ENCODE peak calls at places on chromosomes 16 and 17, in ten cellular contexts. W is tibial nerve, N is fibroblast of villous mesenchyme, A is lung, S is lower leg skin, K is neural progenitor cell, R is IMR-90, F is astrocyte of the spinal cord, G is HFF-Myc, D is H1. C is an unnamed sample.

GRCh38 chr16:27320261-27321012 is 6.7 kb downstream of the IL4R start:
- DNase-seq in S (no peak), R (no peak), F (no peak), D (no peak), A (no peak), N (no peak), W (no peak), G (no peak), K (no peak), C (no peak)

GRCh38 chr17:42744806-42745617 is at the start of gene EZH1:
- DNase-seq in R (peak), W (peak), A (peak), S (peak), D (peak), N (peak), G (peak), F (peak), K (peak), C (peak)

GRCh38 chr16:52480237-52480636 is 66.7 kb downstream of the TOX3 start:
- DNase-seq in K (no peak), R (no peak), G (no peak), S (no peak), F (no peak), N (no peak), D (no peak), W (no peak), A (no peak), C (no peak)

GRCh38 chr17:75695141-75695829 is 26.0 kb upstream of the ITGB4 start:
- DNase-seq in K (no peak), D (no peak), R (peak), G (no peak), A (no peak), N (peak), F (peak), S (no peak), W (no peak), C (no peak)

GRCh38 chr16:3074860-3075545 is 9.6 kb downstream of the IL32 start:
- DNase-seq in G (no peak), D (no peak), F (no peak), N (no peak), K (no peak), R (no peak), A (no peak), S (no peak), W (no peak), C (no peak)

GRCh38 chr16:11994187-11995119 is 17.9 kb downstream of the SNX29 start:
- DNase-seq in R (peak), G (no peak), S (peak), A (no peak), K (peak), N (no peak), W (no peak), D (no peak), F (no peak), C (no peak)

GRCh38 chr16:17519041-17519440 is 48.3 kb upstream of the XYLT1 start:
- DNase-seq in F (no peak), K (no peak), D (no peak), G (no peak), A (no peak), N (no peak), W (no peak), S (no peak), R (peak), C (no peak)

GRCh38 chr17:79991140-79991923 is 44.3 kb downstream of the TBC1D16 start:
- DNase-seq in R (peak), A (peak), D (peak), N (peak), W (peak), K (peak), S (peak), F (peak), G (no peak), C (peak)

GRCh38 chr17:29032067-29032551 is 10.8 kb upstream of the PIPOX start:
- DNase-seq in F (no peak), D (no peak), W (no peak), S (no peak), N (no peak), R (no peak), G (no peak), K (no peak), A (no peak), C (no peak)

GRCh38 chr16:50247123-50247905 is 19.0 kb upstream of the ADCY7 start:
- DNase-seq in S (no peak), A (no peak), F (no peak), W (no peak), N (no peak), D (no peak), R (no peak), K (no peak), G (no peak), C (no peak)

GRCh38 chr17:71975998-71976649 is 144.7 kb upstream of the SOX9 start:
- DNase-seq in G (peak), F (peak), A (peak), W (peak), K (peak), N (peak), R (peak), D (no peak), S (peak), C (peak)

GRCh38 chr17:40333781-40334453 is 24.9 kb downstream of the RARA start:
- DNase-seq in G (no peak), A (peak), S (no peak), R (no peak), K (no peak), F (no peak), D (no peak), N (no peak), W (no peak), C (no peak)
- TF ChIP-seq CTCF in G (no peak), A (no peak), S (no peak), R (no peak), K (no peak), F (no peak), D (no peak), N (no peak), W (no peak), C (no peak)

GRCh38 chr16:85289760-85290625 is 177.7 kb upstream of the CIBAR2 start:
- DNase-seq in R (no peak), N (no peak), A (no peak), D (no peak), W (no peak), F (no peak), K (no peak), G (no peak), S (no peak), C (no peak)

GRCh38 chr16:85290626-85291301 is 178.5 kb upstream of the CIBAR2 start:
- DNase-seq in A (no peak), K (no peak), G (no peak), W (no peak), S (no peak), F (no peak), N (no peak), R (no peak), D (no peak), C (no peak)

GRCh38 chr16:85288341-85288868 is 176.1 kb upstream of the CIBAR2 start:
- DNase-seq in N (no peak), F (no peak), K (no peak), G (no peak), R (no peak), A (no peak), W (no peak), D (no peak), S (no peak), C (no peak)

GRCh38 chr16:85286970-85287814 is 174.9 kb upstream of the CIBAR2 start:
- DNase-seq in G (no peak), R (peak), W (peak), A (peak), N (peak), S (peak), K (no peak), F (peak), D (no peak), C (no peak)

DNA sequence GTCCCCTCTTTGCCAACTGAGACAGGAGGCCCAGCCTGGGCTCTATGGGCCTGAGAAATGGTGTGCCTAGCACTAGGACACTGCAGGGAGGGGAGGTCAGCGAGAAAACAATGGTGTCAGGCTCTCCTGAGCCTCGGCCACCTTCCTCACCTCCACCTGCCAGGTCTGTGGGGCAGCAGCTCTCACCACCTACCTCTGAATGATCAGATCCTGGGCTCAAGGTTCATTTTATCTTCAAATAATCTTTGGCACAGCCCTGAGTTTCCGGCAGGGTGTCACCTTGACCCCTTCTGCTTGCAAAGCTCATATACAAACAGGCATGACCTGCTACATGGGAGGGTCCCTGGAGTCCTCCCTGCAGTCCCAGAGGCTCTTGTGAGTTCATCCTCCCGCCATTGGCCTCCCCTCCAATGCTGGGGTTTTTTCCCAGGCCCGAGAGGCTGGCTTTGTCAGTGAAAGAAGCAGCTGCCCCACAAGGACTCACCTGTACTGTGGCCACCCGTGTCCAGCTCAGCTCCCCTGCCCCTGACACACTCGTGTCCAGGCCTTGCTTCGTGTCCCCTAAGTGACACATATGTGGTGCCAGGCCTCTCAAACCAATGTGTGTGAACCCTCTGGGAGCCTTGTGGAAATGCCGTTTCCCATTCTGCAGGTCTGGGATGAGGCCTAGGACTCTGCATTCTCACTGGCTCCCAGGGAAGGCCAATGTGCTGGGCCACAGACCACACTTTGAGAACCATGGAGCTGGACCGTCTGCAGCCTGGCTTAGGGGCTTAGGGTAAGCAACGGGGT is 176.8 kb upstream of the CIBAR2 start:
- DNase-seq in W (no peak), F (no peak), N (no peak), A (no peak), K (no peak), D (no peak), S (no peak), R (no peak), G (no peak), C (no peak)
- H3K4me3 ChIP-seq in W (no peak), F (no peak), N (no peak), A (no peak), K (no peak), D (no peak), S (no peak), R (no peak), G (no peak), C (no peak)

GRCh38 chr16:81730090-81731051 is 48.7 kb upstream of the PLCG2 start:
- DNase-seq in S (peak), F (peak), R (peak), A (peak), W (peak), G (peak), K (peak), D (peak), N (peak), C (peak)

GRCh38 chr16:81728435-81728834 is 50.7 kb upstream of the PLCG2 start:
- DNase-seq in N (no peak), G (no peak), W (no peak), R (no peak), D (no peak), K (no peak), S (no peak), A (no peak), F (no peak), C (no peak)

GRCh38 chr16:81731636-81732035 is 47.5 kb upstream of the PLCG2 start:
- DNase-seq in F (no peak), R (no peak), N (no peak), S (no peak), K (peak), G (no peak), W (no peak), A (no peak), D (no peak), C (no peak)

GRCh38 chr16:81732699-81733098 is 46.4 kb upstream of the PLCG2 start:
- DNase-seq in D (no peak), N (no peak), K (no peak), G (no peak), F (no peak), R (no peak), S (no peak), W (no peak), A (no peak), C (no peak)

GRCh38 chr16:81729451-81729850 is 49.6 kb upstream of the PLCG2 start:
- DNase-seq in F (no peak), N (no peak), G (no peak), W (no peak), A (no peak), R (no peak), K (peak), S (no peak), D (peak), C (no peak)
- TF ChIP-seq CTCF in F (peak), N (no peak), G (peak), W (no peak), A (no peak), R (no peak), K (peak), S (no peak), D (peak), C (no peak)

GRCh38 chr16:1153480-1154160 is 714 bp downstream of the CACNA1H start:
- DNase-seq in G (no peak), K (peak), A (no peak), D (no peak), S (no peak), R (no peak), F (no peak), N (no peak), W (no peak), C (no peak)
- H3K4me3 ChIP-seq in G (peak), K (peak), A (no peak), D (peak), S (no peak), R (peak), F (peak), N (peak), W (peak), C (no peak)

GRCh38 chr16:10502766-10503165 is 77.6 kb downstream of the EMP2 start:
- DNase-seq in F (no peak), R (no peak), A (no peak), K (no peak), N (no peak), W (no peak), G (no peak), S (no peak), D (no peak), C (no peak)

GRCh38 chr16:10504404-10504885 is 76.0 kb downstream of the EMP2 start:
- DNase-seq in K (peak), R (no peak), W (no peak), G (no peak), N (no peak), A (no peak), S (no peak), F (no peak), D (no peak), C (no peak)

GRCh38 chr16:10497132-10498088 is 83.0 kb downstream of the EMP2 start:
- DNase-seq in N (no peak), K (no peak), F (no peak), S (no peak), A (no peak), G (no peak), R (no peak), D (no peak), W (no peak), C (no peak)

GRCh38 chr16:10500582-10500981 is 79.8 kb downstream of the EMP2 start:
- DNase-seq in R (no peak), W (no peak), D (no peak), A (no peak), F (no peak), K (no peak), S (no peak), N (no peak), G (no peak), C (no peak)

DNA sequence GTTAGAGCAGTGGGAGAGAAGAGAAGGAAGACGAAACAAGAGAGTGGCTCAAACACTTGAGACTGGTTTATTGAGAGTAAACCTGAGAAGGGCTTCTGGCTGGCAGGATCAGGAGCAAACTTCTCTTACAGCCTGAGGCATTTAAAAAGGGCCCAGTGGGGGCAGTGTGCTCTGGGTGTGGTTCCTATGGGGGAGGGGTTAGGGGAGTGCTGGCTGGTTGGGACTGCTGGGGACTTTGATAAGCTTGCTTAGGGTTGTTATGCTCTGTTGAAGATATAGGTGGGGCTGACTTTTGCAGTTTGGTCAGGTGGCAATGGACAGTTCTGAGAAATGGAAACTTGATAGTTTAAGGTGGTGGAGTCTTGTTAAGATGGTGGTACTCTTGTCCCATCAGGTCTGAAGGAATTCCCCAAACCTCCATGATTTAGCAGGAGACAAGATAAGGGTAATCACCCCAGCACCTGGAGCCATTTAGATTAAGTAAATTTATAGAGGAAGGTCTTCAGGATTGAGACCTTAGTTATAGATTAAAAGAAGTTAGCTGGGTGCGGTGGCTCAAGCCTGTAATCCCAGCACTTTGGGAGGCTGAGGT is 79.3 kb downstream of the EMP2 start:
- DNase-seq in N (no peak), R (no peak), D (no peak), W (no peak), F (no peak), G (no peak), S (no peak), A (no peak), K (no peak), C (no peak)
- TF ChIP-seq CTCF in N (no peak), R (no peak), D (no peak), W (no peak), F (no peak), G (no peak), S (no peak), A (no peak), K (no peak), C (no peak)

GRCh38 chr16:23896832-23897821 is 61.3 kb downstream of the PRKCB start:
- DNase-seq in D (no peak), K (no peak), F (no peak), W (no peak), G (no peak), N (no peak), R (no peak), A (no peak), S (no peak), C (no peak)

GRCh38 chr16:23899869-23900268 is 64.1 kb downstream of the PRKCB start:
- DNase-seq in R (no peak), F (no peak), S (no peak), W (no peak), G (no peak), A (no peak), K (no peak), D (no peak), N (no peak), C (no peak)

GRCh38 chr16:23901178-23902131 is 65.7 kb downstream of the PRKCB start:
- DNase-seq in W (no peak), A (no peak), F (no peak), R (no peak), K (peak), N (no peak), S (no peak), D (no peak), G (no peak), C (no peak)

GRCh38 chr16:23900480-23901177 is 64.8 kb downstream of the PRKCB start:
- DNase-seq in W (no peak), S (no peak), D (no peak), F (no peak), K (no peak), R (no peak), A (no peak), G (no peak), N (no peak), C (no peak)

GRCh38 chr16:23898682-23899430 is 63.1 kb downstream of the PRKCB start:
- DNase-seq in R (no peak), S (no peak), W (no peak), D (no peak), F (no peak), A (no peak), K (no peak), N (no peak), G (no peak), C (no peak)
- H3K4me3 ChIP-seq in R (no peak), S (no peak), W (no peak), D (no peak), F (no peak), A (no peak), K (no peak), N (no peak), G (no peak), C (no peak)

GRCh38 chr17:78924481-78925151 is 571 bp downstream of the TIMP2 start:
- DNase-seq in A (no peak), N (no peak), K (peak), F (no peak), R (no peak), S (no peak), W (no peak), D (peak), G (no peak), C (no peak)

GRCh38 chr17:78922876-78923498 is 2.2 kb downstream of the TIMP2 start:
- DNase-seq in G (no peak), A (no peak), D (no peak), K (no peak), S (no peak), W (no peak), N (no peak), F (no peak), R (no peak), C (no peak)

GRCh38 chr17:78923660-78924453 is 1.3 kb downstream of the TIMP2 start:
- DNase-seq in W (peak), D (peak), A (peak), K (peak), F (no peak), N (no peak), S (peak), R (no peak), G (no peak), C (no peak)

GRCh38 chr17:78925662-78926555 is 722 bp upstream of the TIMP2 start:
- DNase-seq in W (peak), A (peak), S (peak), R (peak), F (peak), N (peak), K (peak), D (peak), G (peak), C (peak)

DNA sequence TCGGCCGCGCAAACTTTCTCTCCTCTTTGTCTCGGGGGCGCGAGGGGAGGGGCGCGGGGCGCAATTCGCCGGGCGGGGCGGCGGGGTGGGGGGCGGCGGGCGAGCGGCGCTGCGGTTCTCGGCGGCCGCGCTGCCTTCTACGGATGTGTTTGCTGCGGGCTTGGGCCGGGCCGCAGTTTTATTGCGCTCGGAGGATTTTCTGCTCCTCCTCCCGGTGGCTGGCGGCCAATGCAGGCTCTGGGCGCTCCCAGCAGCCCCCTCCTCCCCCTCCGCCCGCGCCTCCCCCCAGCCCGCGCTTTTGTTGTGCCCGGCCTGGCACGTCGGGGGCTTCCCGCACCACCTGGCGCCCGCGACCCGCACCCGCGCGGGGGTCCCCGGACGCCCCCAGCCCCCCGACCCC is at the start of gene TIMP2:
- DNase-seq in A (peak), K (peak), S (peak), F (peak), W (peak), D (peak), G (peak), R (peak), N (peak), C (peak)
- TF ChIP-seq CTCF in A (no peak), K (peak), S (no peak), F (peak), W (peak), D (peak), G (no peak), R (peak), N (peak), C (no peak)

GRCh38 chr16:14486520-14487303 is 143.3 kb downstream of the PARN start:
- DNase-seq in S (peak), D (no peak), A (peak), W (peak), F (peak), G (peak), R (peak), K (peak), N (peak), C (peak)
- H3K4me3 ChIP-seq in S (no peak), D (no peak), A (no peak), W (peak), F (peak), G (peak), R (peak), K (no peak), N (peak), C (peak)

GRCh38 chr17:41734949-41735313 is 488 bp upstream of the HAP1 start:
- DNase-seq in A (no peak), D (no peak), N (peak), R (peak), S (no peak), F (no peak), W (no peak), K (peak), G (no peak), C (no peak)
- TF ChIP-seq CTCF in A (no peak), D (no peak), N (no peak), R (no peak), S (no peak), F (no peak), W (no peak), K (no peak), G (no peak), C (no peak)

DNA sequence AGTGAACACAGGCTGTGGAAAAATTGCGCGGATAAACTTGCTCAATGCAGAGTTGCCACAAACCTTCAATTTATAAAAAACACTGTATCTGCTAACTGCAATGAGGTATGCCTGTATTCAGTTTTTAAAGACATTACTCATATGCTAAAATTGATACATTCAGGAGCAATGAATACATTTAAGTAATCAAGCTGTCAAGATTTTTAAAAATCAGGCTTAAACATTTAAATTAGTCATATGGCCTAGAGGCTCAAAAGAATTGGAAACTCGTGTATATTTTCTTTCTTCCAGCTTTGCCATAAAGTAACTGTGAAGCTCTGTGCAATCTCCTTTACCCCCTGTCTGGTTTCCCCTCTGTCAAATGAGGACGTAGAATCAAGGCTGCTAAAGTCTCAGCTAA is 4.1 kb downstream of the SYNRG start:
- DNase-seq in G (no peak), W (no peak), A (no peak), D (no peak), R (peak), S (no peak), F (no peak), N (peak), K (no peak), C (no peak)
- H3K4me3 ChIP-seq in G (no peak), W (no peak), A (no peak), D (no peak), R (no peak), S (no peak), F (no peak), N (no peak), K (no peak), C (no peak)